ENCODE peak calls at places on chromosomes 12 and 14, in nine cellular contexts. T is HFFc6, F is GM12878, L is astrocyte of the spinal cord, U is fibroblast of pulmonary artery, J is COR-L47, K is heart left ventricle, V is astrocyte of the cerebellum, M is A172. B is an unnamed sample.

GRCh38 chr12:22527999-22528398 is 16.3 kb downstream of the C2CD5 start:
- DNase-seq in K (no peak), U (peak; percentile 76), M (peak; percentile 46), J (no peak), L (peak; percentile 66), F (no peak), V (no peak), T (peak; percentile 78), B (peak; percentile 81)

GRCh38 chr12:69254046-69254445 is 14.7 kb downstream of the CPSF6 start:
- DNase-seq in T (peak; percentile 38), U (peak; percentile 72), L (peak; percentile 58), V (no peak), F (peak; percentile 51), K (no peak), M (peak; percentile 42), J (peak; percentile 14), B (peak; percentile 67)

GRCh38 chr14:90740081-90740480 is 76.1 kb downstream of the TTC7B start:
- DNase-seq in T (no peak), K (no peak), L (no peak), U (no peak), F (no peak), M (no peak), J (no peak), V (no peak), B (no peak)

GRCh38 chr12:57765003-57765697 is 1.7 kb downstream of the CYP27B1 start:
- DNase-seq in T (peak; percentile 28), V (no peak), K (no peak), L (no peak), U (peak; percentile 30), F (no peak), J (peak; percentile 44), M (no peak), B (peak; percentile 25)

GRCh38 chr14:21024668-21025373 is at the start of gene NDRG2:
- DNase-seq in K (peak; percentile 92), L (no peak), U (peak; percentile 40), V (no peak), J (peak; percentile 38), M (no peak), F (no peak), T (no peak), B (no peak)

GRCh38 chr14:54261283-54261682 is 135.5 kb upstream of the CDKN3 start:
- DNase-seq in J (no peak), T (no peak), V (no peak), U (no peak), F (no peak), K (no peak), M (no peak), L (no peak), B (no peak)

GRCh38 chr12:53984901-53985357 is at the start of gene HOXC10:
- DNase-seq in V (peak; percentile 8), M (peak; percentile 92), L (peak; percentile 83), J (peak; percentile 47), T (peak; percentile 68), U (peak; percentile 73), K (peak; percentile 80), F (peak; percentile 38), B (peak; percentile 66)

GRCh38 chr14:98937712-98938505 is 334.1 kb downstream of the BCL11B start:
- DNase-seq in L (no peak), F (no peak), T (no peak), J (no peak), K (no peak), U (no peak), M (no peak), V (no peak), B (no peak)

GRCh38 chr12:123772074-123772473 is 10.0 kb downstream of the DNAH10 start:
- DNase-seq in V (no peak), K (no peak), M (no peak), L (no peak), U (no peak), T (no peak), J (no peak), F (no peak), B (no peak)

GRCh38 chr12:4027412-4027811 is 154.2 kb upstream of the PARP11 start:
- DNase-seq in J (no peak), U (no peak), K (no peak), F (no peak), L (no peak), M (no peak), V (no peak), T (no peak), B (no peak)

GRCh38 chr14:103623883-103624482 is 5.0 kb upstream of the KLC1 start:
- DNase-seq in T (no peak), U (no peak), L (no peak), V (no peak), K (peak; percentile 60), F (no peak), J (no peak), M (no peak), B (peak; percentile 40)

GRCh38 chr14:105891221-105891602 is 364.8 kb downstream of the TMEM121 start:
- DNase-seq in F (no peak), L (no peak), M (no peak), J (no peak), K (no peak), U (no peak), V (no peak), T (no peak), B (no peak)

GRCh38 chr14:59869381-59870255 is 958 bp downstream of the RTN1 start:
- DNase-seq in L (no peak), T (no peak), F (no peak), U (no peak), M (no peak), V (no peak), K (no peak), J (peak; percentile 7), B (no peak)

GRCh38 chr12:716506-716905 is 35.9 kb upstream of the WNK1 start:
- DNase-seq in L (no peak), V (no peak), K (peak; percentile 71), T (no peak), M (no peak), U (peak; percentile 50), F (no peak), J (no peak), B (peak; percentile 68)

GRCh38 chr12:94650143-94651056 is at the start of gene TMCC3:
- DNase-seq in T (no peak), J (peak; percentile 42), M (no peak), U (peak; percentile 40), L (no peak), V (no peak), K (peak; percentile 61), F (no peak), B (peak; percentile 50)

GRCh38 chr14:71739273-71739990 is 192.8 kb upstream of the RGS6 start:
- DNase-seq in K (no peak), V (no peak), M (peak; percentile 40), L (no peak), T (no peak), J (no peak), F (no peak), U (peak; percentile 53), B (peak; percentile 59)

GRCh38 chr12:59579616-59580015 is 16.2 kb upstream of the SLC16A7 start:
- DNase-seq in V (no peak), T (no peak), M (no peak), L (no peak), F (no peak), K (no peak), U (no peak), J (no peak), B (no peak)

GRCh38 chr12:80684077-80684495 is 23.3 kb upstream of the MYF6 start:
- DNase-seq in J (no peak), M (no peak), K (no peak), F (no peak), T (no peak), U (no peak), V (no peak), L (no peak), B (no peak)

GRCh38 chr12:96462571-96463280 is 26.7 kb upstream of the CFAP54 start:
- DNase-seq in K (no peak), F (no peak), J (no peak), M (no peak), V (no peak), T (no peak), U (no peak), L (no peak), B (no peak)

GRCh38 chr12:49959570-49960473 is 1.9 kb upstream of the AQP5 start:
- DNase-seq in U (peak; percentile 83), K (no peak), V (no peak), J (no peak), T (no peak), L (peak; percentile 22), M (peak; percentile 93), F (no peak), B (peak; percentile 75)

GRCh38 chr14:104421401-104421821 is 158.2 kb upstream of the C14orf180 start:
- DNase-seq in V (no peak), J (no peak), K (no peak), F (no peak), T (no peak), L (no peak), U (no peak), M (no peak), B (no peak)

GRCh38 chr14:71286126-71286525 is 378.9 kb downstream of the PCNX1 start:
- DNase-seq in T (no peak), U (no peak), V (no peak), M (no peak), J (no peak), L (no peak), K (no peak), F (no peak), B (no peak)

GRCh38 chr14:93132472-93133065 is 16.8 kb upstream of the ITPK1 start:
- DNase-seq in L (peak; percentile 33), K (no peak), T (peak; percentile 19), U (peak; percentile 51), V (no peak), J (peak; percentile 14), M (no peak), F (no peak), B (peak; percentile 67)

GRCh38 chr14:32630701-32631100 is 301.6 kb downstream of the AKAP6 start:
- DNase-seq in J (no peak), F (no peak), V (no peak), K (no peak), T (no peak), M (no peak), L (no peak), U (no peak), B (no peak)

GRCh38 chr14:74218462-74218861 is 20.8 kb upstream of the VSX2 start:
- DNase-seq in U (no peak), M (no peak), K (no peak), J (no peak), T (no peak), V (no peak), L (no peak), F (no peak), B (no peak)

GRCh38 chr12:123034865-123035264 is 54.4 kb downstream of the ARL6IP4 start:
- DNase-seq in T (peak; percentile 58), M (peak; percentile 27), L (peak; percentile 55), V (no peak), K (no peak), J (no peak), F (no peak), U (peak; percentile 33), B (no peak)

GRCh38 chr14:55802986-55803431 is 223.0 kb downstream of the KTN1 start:
- DNase-seq in L (no peak), T (peak; percentile 19), J (no peak), F (no peak), M (peak; percentile 61), K (no peak), U (peak; percentile 53), V (no peak), B (peak; percentile 71)

GRCh38 chr14:72980863-72981262 is 46.0 kb downstream of the ZFYVE1 start:
- DNase-seq in M (no peak), F (no peak), U (no peak), K (no peak), L (no peak), T (no peak), J (no peak), V (no peak), B (no peak)

GRCh38 chr14:95761436-95761835 is 47.5 kb upstream of the TCL1A start:
- DNase-seq in M (no peak), T (no peak), U (no peak), V (no peak), J (no peak), F (no peak), K (no peak), L (no peak), B (no peak)

GRCh38 chr12:77406131-77406905 is 340.9 kb upstream of the E2F7 start:
- DNase-seq in T (no peak), U (no peak), F (no peak), V (no peak), J (no peak), L (no peak), K (no peak), M (no peak), B (no peak)

GRCh38 chr14:87581298-87581697 is 411.7 kb downstream of the GALC start:
- DNase-seq in T (no peak), M (no peak), L (no peak), U (no peak), V (no peak), J (no peak), F (no peak), K (no peak), B (no peak)

B was measured in cardiac fibroblast.